ENCODE peak calls at places on chromosomes 2 and 18, in four cellular contexts. One of them, this sample, is unnamed.

GRCh38 chr2:239602290-239603282 is 201.8 kb upstream of the HDAC4 start:
- DNase-seq in adipocyte: no peak
- DNase-seq in body of pancreas: no peak
- DNase-seq in vagina: peak; percentile 76
- DNase-seq in this sample: no peak

GRCh38 chr18:10739152-10739551 is 213.3 kb downstream of the NAPG start:
- DNase-seq in adipocyte: peak; percentile 80
- DNase-seq in body of pancreas: no peak
- DNase-seq in vagina: no peak
- DNase-seq in this sample: no peak

GRCh38 chr2:157348291-157348921 is 22.8 kb upstream of the ERMN start:
- DNase-seq in adipocyte: no peak
- DNase-seq in body of pancreas: no peak
- DNase-seq in vagina: no peak
- DNase-seq in this sample: no peak

GRCh38 chr2:226179010-226179409 is 620.6 kb downstream of the IRS1 start:
- DNase-seq in adipocyte: no peak
- DNase-seq in body of pancreas: no peak
- DNase-seq in vagina: no peak
- DNase-seq in this sample: no peak

GRCh38 chr2:25230128-25230527 is 61.7 kb upstream of the POMC start:
- DNase-seq in adipocyte: no peak
- DNase-seq in body of pancreas: peak; percentile 30
- DNase-seq in vagina: no peak
- DNase-seq in this sample: no peak

GRCh38 chr2:230327418-230328154 is 593 bp downstream of the SP140L start:
- DNase-seq in adipocyte: peak; percentile 20
- DNase-seq in body of pancreas: no peak
- DNase-seq in vagina: no peak
- DNase-seq in this sample: peak; percentile 29

GRCh38 chr2:20196053-20196880 is 28.7 kb downstream of the SDC1 start:
- DNase-seq in adipocyte: no peak
- DNase-seq in body of pancreas: peak; percentile 81
- DNase-seq in vagina: no peak
- DNase-seq in this sample: no peak

GRCh38 chr2:75025633-75026380 is 67.4 kb downstream of the POLE4 start:
- DNase-seq in adipocyte: no peak
- DNase-seq in body of pancreas: no peak
- DNase-seq in vagina: no peak
- DNase-seq in this sample: no peak

GRCh38 chr2:194087569-194087968 is 1569.5 kb upstream of the SLC39A10 start:
- DNase-seq in adipocyte: peak; percentile 52
- DNase-seq in body of pancreas: no peak
- DNase-seq in vagina: no peak
- DNase-seq in this sample: no peak

GRCh38 chr2:98142106-98142815 is 55.3 kb downstream of the VWA3B start:
- DNase-seq in adipocyte: no peak
- DNase-seq in body of pancreas: no peak
- DNase-seq in vagina: no peak
- DNase-seq in this sample: no peak

GRCh38 chr2:219350215-219350937 is 17.8 kb upstream of the RESP18 start:
- DNase-seq in adipocyte: peak; percentile 41
- DNase-seq in body of pancreas: no peak
- DNase-seq in vagina: no peak
- DNase-seq in this sample: no peak

GRCh38 chr2:164495491-164496223 is 125.6 kb downstream of the GRB14 start:
- DNase-seq in adipocyte: peak; percentile 81
- DNase-seq in body of pancreas: no peak
- DNase-seq in vagina: no peak
- DNase-seq in this sample: peak; percentile 73

GRCh38 chr2:45578056-45578843 is 32.8 kb downstream of the SRBD1 start:
- DNase-seq in adipocyte: peak; percentile 75
- DNase-seq in body of pancreas: no peak
- DNase-seq in vagina: no peak
- DNase-seq in this sample: peak; percentile 74

GRCh38 chr2:240888130-240888889 is 7.6 kb downstream of the MAB21L4 start:
- DNase-seq in adipocyte: no peak
- DNase-seq in body of pancreas: no peak
- DNase-seq in vagina: no peak
- DNase-seq in this sample: no peak

GRCh38 chr2:118388771-118389170 is 300.5 kb downstream of the INSIG2 start:
- DNase-seq in adipocyte: no peak
- DNase-seq in body of pancreas: no peak
- DNase-seq in vagina: no peak
- DNase-seq in this sample: no peak

GRCh38 chr2:180077295-180077906 is 70.3 kb upstream of the CWC22 start:
- DNase-seq in adipocyte: peak; percentile 64
- DNase-seq in body of pancreas: no peak
- DNase-seq in vagina: no peak
- DNase-seq in this sample: peak; percentile 39

GRCh38 chr18:3995476-3996102 is 459.5 kb downstream of the DLGAP1 start:
- DNase-seq in adipocyte: peak; percentile 89
- DNase-seq in body of pancreas: peak; percentile 62
- DNase-seq in vagina: no peak
- DNase-seq in this sample: peak; percentile 87

GRCh38 chr2:187358531-187358930 is 89.5 kb downstream of the CALCRL start:
- DNase-seq in adipocyte: no peak
- DNase-seq in body of pancreas: no peak
- DNase-seq in vagina: no peak
- DNase-seq in this sample: no peak

GRCh38 chr2:160932960-160933359 is 227.3 kb upstream of the TANK start:
- DNase-seq in adipocyte: peak; percentile 84
- DNase-seq in body of pancreas: no peak
- DNase-seq in vagina: no peak
- DNase-seq in this sample: no peak

This sample was measured in dermis blood vessel endothelial cell.